ENCODE peak calls at places on chromosome 17, in seven cellular contexts. S is germinal center; Z is fibroblast of the conjunctiva; D is MM.1S; X is NCI-H187 treated with DMSO at 0.1 percent for 48 hours; O is activated CD4-positive, CD25-positive, alpha-beta regulatory T cell; K is activated naive CD4-positive, alpha-beta T cell treated with Interleukin-2 at 50 U/mL for 16 hours. H is an unnamed sample.

GRCh38 chr17:2710804-2711607 is 558 bp downstream of the CLUH start:
- DNase-seq in S (peak), Z (no peak), O (no peak), X (no peak), K (peak), D (peak), H (no peak)

GRCh38 chr17:36686123-36686669 is 84.8 kb downstream of the MRM1 start:
- DNase-seq in K (no peak), S (no peak), X (no peak), D (no peak), O (no peak), Z (no peak), H (no peak)

GRCh38 chr17:6940186-6940649 is 55.6 kb upstream of the ALOX12 start:
- DNase-seq in O (no peak), Z (no peak), S (no peak), D (peak), X (no peak), K (no peak), H (peak)

GRCh38 chr17:77527836-77528505 is 387.2 kb downstream of the SEC14L1 start:
- DNase-seq in X (no peak), D (no peak), Z (no peak), K (no peak), O (no peak), S (no peak), H (no peak)

GRCh38 chr17:63447688-63448005 is 1.5 kb upstream of the CYB561 start:
- DNase-seq in O (no peak), Z (no peak), X (no peak), K (no peak), D (no peak), S (no peak), H (peak)

GRCh38 chr17:75428775-75429469 is 23.4 kb upstream of the GRB2 start:
- DNase-seq in D (no peak), O (no peak), S (no peak), Z (peak), K (no peak), X (no peak), H (peak)

GRCh38 chr17:38469875-38470274 is 41.6 kb downstream of the ARHGAP23 start:
- DNase-seq in D (no peak), Z (no peak), S (no peak), K (no peak), O (no peak), X (no peak), H (peak)

GRCh38 chr17:21213491-21214014 is 408 bp downstream of the TMEM11 start:
- DNase-seq in X (no peak), O (no peak), S (peak), D (peak), K (peak), Z (no peak), H (no peak)

GRCh38 chr17:63622571-63623390 is 564 bp downstream of the MAP3K3 start:
- DNase-seq in S (peak), O (peak), D (peak), K (peak), Z (no peak), X (no peak), H (peak)

GRCh38 chr17:47869114-47869513 is 18.2 kb upstream of the SP6 start:
- DNase-seq in S (no peak), O (no peak), D (no peak), K (no peak), X (no peak), Z (no peak), H (no peak)

GRCh38 chr17:34408439-34408838 is 45.4 kb upstream of the CCL1 start:
- DNase-seq in K (no peak), S (no peak), X (peak), Z (no peak), O (no peak), D (no peak), H (no peak)

GRCh38 chr17:15971108-15971507 is 26.2 kb downstream of the ADORA2B start:
- DNase-seq in O (no peak), K (no peak), X (no peak), Z (no peak), D (no peak), S (no peak), H (peak)